ENCODE peak calls at places on chromosomes 13 and 19, in five cellular contexts. T is uterus; F is tibial artery; B is CD4-positive, alpha-beta memory T cell; O is cardiac muscle cell. N is an unnamed sample.

GRCh38 chr19:41944336-41944735 is 14.8 kb downstream of the RABAC1 start:
- DNase-seq in T (no peak), B (no peak), F (no peak), O (no peak), N (no peak)

GRCh38 chr19:35350591-35350990 is 2.9 kb downstream of the FFAR1 start:
- DNase-seq in T (no peak), O (no peak), F (peak), B (no peak), N (no peak)

GRCh38 chr19:2173388-2173787 is 9.7 kb downstream of the DOT1L start:
- DNase-seq in O (no peak), B (no peak), T (no peak), F (no peak), N (no peak)

GRCh38 chr13:75480691-75481175 is 1.2 kb downstream of the TBC1D4 start:
- DNase-seq in T (peak), O (peak), F (peak), B (peak), N (no peak)

GRCh38 chr13:78608705-78609463 is 5.5 kb upstream of the POU4F1 start:
- DNase-seq in F (no peak), O (no peak), B (no peak), T (no peak), N (no peak)

GRCh38 chr13:48892311-48892710 is 83.4 kb upstream of the FNDC3A start:
- DNase-seq in O (peak), T (no peak), F (no peak), B (no peak), N (no peak)

GRCh38 chr19:52889076-52889475 is 8.4 kb downstream of the ZNF320 start:
- DNase-seq in B (no peak), F (no peak), O (no peak), T (no peak), N (no peak)

GRCh38 chr19:3805859-3806258 is 19.7 kb upstream of the MATK start:
- DNase-seq in O (no peak), T (no peak), B (no peak), F (no peak), N (no peak)

GRCh38 chr13:31870511-31870910 is 131.2 kb downstream of the RXFP2 start:
- DNase-seq in B (no peak), F (no peak), O (no peak), T (no peak), N (no peak)

GRCh38 chr19:6239401-6239844 is 40.4 kb downstream of the MLLT1 start:
- DNase-seq in O (peak), B (no peak), T (no peak), F (no peak), N (no peak)

GRCh38 chr19:8806661-8807060 is 25.4 kb downstream of the ZNF558 start:
- DNase-seq in T (no peak), O (no peak), B (no peak), F (no peak), N (no peak)

GRCh38 chr13:73397486-73398020 is 338.7 kb downstream of the KLF5 start:
- DNase-seq in B (no peak), O (no peak), T (no peak), F (no peak), N (no peak)

GRCh38 chr13:94431569-94431968 is 47.9 kb downstream of the DCT start:
- DNase-seq in O (peak), B (no peak), F (no peak), T (no peak), N (no peak)

GRCh38 chr19:38213911-38214625 is 10.0 kb downstream of the DPF1 start:
- DNase-seq in F (no peak), T (no peak), B (peak), O (peak), N (no peak)

GRCh38 chr19:50512112-50512998 is 1.4 kb downstream of the ASPDH start:
- DNase-seq in F (peak), T (no peak), O (no peak), B (no peak), N (no peak)

GRCh38 chr13:31742102-31742695 is 2.9 kb downstream of the RXFP2 start:
- DNase-seq in B (peak), T (peak), F (peak), O (peak), N (peak)

GRCh38 chr13:25923217-25924085 is 128.4 kb downstream of the SHISA2 start:
- DNase-seq in O (peak), F (no peak), B (no peak), T (no peak), N (no peak)

GRCh38 chr19:2982983-2983350 is 5.6 kb downstream of the TLE6 start:
- DNase-seq in T (peak), O (peak), F (peak), B (no peak), N (peak)

GRCh38 chr19:40433391-40434216 is 7.8 kb upstream of the SERTAD1 start:
- DNase-seq in B (peak), O (peak), F (peak), T (peak), N (peak)

GRCh38 chr19:41699968-41700323 is 8.5 kb upstream of the CEACAM5 start:
- DNase-seq in T (no peak), F (no peak), O (no peak), B (no peak), N (no peak)

GRCh38 chr13:39317284-39317683 is 279.0 kb downstream of the NHLRC3 start:
- DNase-seq in O (peak), B (no peak), F (no peak), T (peak), N (no peak)

GRCh38 chr19:43541920-43542650 is 9.1 kb downstream of the ZNF575 start:
- DNase-seq in F (no peak), T (no peak), B (no peak), O (no peak), N (no peak)

GRCh38 chr13:50575138-50575537 is 268.4 kb downstream of the DLEU7 start:
- DNase-seq in T (no peak), O (no peak), F (no peak), B (no peak), N (no peak)

GRCh38 chr13:97422118-97423054 is 11.6 kb upstream of the RAP2A start:
- DNase-seq in T (no peak), B (no peak), O (no peak), F (no peak), N (no peak)

GRCh38 chr13:33144358-33144784 is 128.1 kb downstream of the KL start:
- DNase-seq in T (no peak), F (no peak), B (no peak), O (no peak), N (no peak)

GRCh38 chr13:90686438-90686837 is 661.0 kb upstream of the MIR17HG start:
- DNase-seq in T (no peak), O (peak), B (no peak), F (no peak), N (no peak)

GRCh38 chr13:26249551-26249950 is 4.4 kb upstream of the CDK8 start:
- DNase-seq in O (no peak), T (no peak), F (no peak), B (no peak), N (no peak)

GRCh38 chr13:77443511-77443910 is 92.0 kb upstream of the SCEL start:
- DNase-seq in O (no peak), F (no peak), T (no peak), B (no peak), N (no peak)

GRCh38 chr13:78102121-78102677 is 183.6 kb upstream of the EDNRB start:
- DNase-seq in T (peak), F (peak), B (no peak), O (peak), N (no peak)

GRCh38 chr13:45119469-45119989 is 781 bp upstream of the GTF2F2 start:
- DNase-seq in F (no peak), B (peak), O (peak), T (no peak), N (no peak)

GRCh38 chr13:36188446-36188845 is 25.9 kb downstream of the SOHLH2 start:
- DNase-seq in F (no peak), B (no peak), O (no peak), T (no peak), N (no peak)

GRCh38 chr19:845707-846481 is 5.1 kb downstream of the PRTN3 start:
- DNase-seq in O (no peak), B (no peak), F (no peak), T (no peak), N (no peak)

GRCh38 chr19:843180-843835 is 2.5 kb downstream of the PRTN3 start:
- DNase-seq in T (no peak), O (no peak), B (no peak), F (no peak), N (no peak)

GRCh38 chr19:843836-844299 is 3.1 kb downstream of the PRTN3 start:
- DNase-seq in O (no peak), T (no peak), B (no peak), F (no peak), N (no peak)

GRCh38 chr19:840519-841206 is at the start of gene PRTN3:
- DNase-seq in F (no peak), O (no peak), T (no peak), B (no peak), N (no peak)

DNA sequence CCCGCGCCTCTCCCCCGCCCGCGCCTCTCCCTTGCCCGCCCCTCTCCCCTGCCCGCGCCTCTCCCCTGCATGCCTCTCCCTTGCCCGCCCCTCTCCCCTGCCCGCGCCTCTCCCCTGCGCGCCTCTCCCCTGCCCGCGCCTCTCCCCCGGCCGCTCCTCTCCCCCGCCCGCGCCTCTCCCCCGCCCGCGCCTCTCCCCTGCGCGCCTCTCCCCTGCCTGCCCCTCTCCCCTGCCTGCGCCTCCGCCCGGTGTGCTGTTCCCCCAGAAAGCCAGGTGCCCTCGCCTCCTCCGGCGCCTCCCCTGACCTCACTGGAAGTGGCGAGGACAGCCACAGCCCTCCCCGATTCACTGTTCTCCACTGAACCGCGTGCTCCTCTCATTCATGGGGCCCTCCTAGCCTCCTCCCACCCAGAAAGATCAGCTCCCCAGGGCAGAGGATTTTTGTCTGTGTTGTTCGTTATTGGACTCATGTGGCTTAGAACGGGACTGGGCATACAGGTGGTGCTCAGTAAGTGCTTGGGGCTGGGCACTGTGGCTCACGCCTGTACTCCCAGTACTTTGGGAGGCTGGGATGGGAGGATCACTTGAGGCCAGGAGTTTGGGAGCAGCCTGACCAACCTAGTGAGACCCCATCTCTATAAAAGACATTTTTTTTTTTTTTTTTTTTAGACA is 3.6 kb downstream of the PRTN3 start:
- DNase-seq in O (no peak), T (no peak), F (no peak), B (no peak), N (no peak)
- H3K27ac ChIP-seq in O (no peak), T (no peak), F (no peak), B (no peak), N (no peak)

DNA sequence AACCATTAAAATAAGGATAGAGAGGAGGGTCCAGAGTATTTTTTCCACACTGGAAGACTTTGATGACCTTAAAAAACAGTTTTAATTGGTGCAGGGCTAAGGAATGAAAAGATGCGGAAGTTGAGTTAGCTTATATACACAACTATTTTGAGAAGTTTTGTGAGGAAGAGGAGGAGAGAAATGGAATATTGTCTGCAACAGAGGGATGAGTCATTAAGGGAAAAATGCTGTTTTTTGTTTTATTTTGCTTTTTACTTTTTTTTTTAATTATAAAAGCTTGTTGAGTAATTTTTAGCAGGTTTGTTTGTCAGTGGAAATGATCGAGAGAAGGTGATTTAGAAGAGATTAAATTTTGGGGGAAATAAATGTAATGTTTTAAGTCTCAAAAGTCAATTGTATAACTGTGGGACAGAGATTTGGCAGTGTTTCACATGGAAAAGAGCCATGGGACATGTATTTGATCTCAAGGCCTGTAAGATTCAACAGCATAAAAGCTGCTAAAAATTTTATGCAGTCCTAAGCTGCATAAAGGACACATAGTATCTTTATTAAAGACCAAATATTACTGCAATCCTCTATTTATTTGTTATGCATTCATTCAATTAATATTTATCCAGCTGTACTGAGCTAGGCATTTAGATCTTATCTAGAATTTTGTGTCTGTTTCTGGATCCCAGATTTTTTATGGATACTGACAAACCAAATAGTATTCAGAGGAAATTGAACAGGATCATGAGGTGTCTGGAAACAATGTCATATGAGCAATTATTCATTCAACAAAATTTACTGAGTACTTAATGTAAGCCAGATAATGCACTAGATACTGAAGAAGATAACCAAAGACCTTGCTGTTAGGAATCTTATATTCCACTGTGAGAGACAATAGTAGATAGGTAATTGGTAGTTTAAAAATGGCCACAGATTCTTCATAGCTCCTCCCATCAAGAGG is 72.7 kb downstream of the DNAJC15 start:
- DNase-seq in F (no peak), O (peak), B (no peak), T (no peak), N (no peak)
- H3K27ac ChIP-seq in F (no peak), O (no peak), B (no peak), T (no peak), N (no peak)

GRCh38 chr13:20311022-20311421 is 78.9 kb upstream of the GJB6 start:
- DNase-seq in T (no peak), B (no peak), F (no peak), O (no peak), N (no peak)

GRCh38 chr13:20313896-20314295 is 81.8 kb upstream of the GJB6 start:
- DNase-seq in O (no peak), T (no peak), F (no peak), B (no peak), N (no peak)

DNA sequence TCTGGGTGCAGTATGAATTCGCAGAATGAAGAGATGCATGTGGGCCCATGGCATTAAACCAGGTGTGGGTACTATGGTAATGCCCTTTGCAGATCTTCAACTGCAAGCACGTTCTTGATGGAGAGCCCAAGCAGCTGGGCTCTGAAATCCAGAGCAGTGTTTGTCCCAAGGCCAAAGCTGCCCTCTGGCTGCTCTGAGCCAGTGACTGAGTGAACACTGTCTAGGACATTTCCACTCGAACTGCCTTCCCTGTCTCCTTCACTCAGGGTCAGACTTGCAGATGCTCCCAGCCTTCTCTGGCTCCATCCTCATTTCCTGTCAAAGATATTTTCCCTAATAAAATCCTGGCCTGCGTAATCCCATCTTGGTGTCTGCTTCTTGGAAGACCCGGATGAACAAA is 80.2 kb upstream of the GJB6 start:
- DNase-seq in O (no peak), F (no peak), T (no peak), B (no peak), N (no peak)
- H3K27ac ChIP-seq in O (no peak), F (no peak), T (no peak), B (no peak), N (no peak)

GRCh38 chr13:22141636-22142035 is 470.8 kb downstream of the FGF9 start:
- DNase-seq in T (no peak), O (no peak), F (no peak), B (no peak), N (no peak)
- H3K27ac ChIP-seq in T (no peak), O (no peak), F (no peak), B (no peak), N (no peak)

DNA sequence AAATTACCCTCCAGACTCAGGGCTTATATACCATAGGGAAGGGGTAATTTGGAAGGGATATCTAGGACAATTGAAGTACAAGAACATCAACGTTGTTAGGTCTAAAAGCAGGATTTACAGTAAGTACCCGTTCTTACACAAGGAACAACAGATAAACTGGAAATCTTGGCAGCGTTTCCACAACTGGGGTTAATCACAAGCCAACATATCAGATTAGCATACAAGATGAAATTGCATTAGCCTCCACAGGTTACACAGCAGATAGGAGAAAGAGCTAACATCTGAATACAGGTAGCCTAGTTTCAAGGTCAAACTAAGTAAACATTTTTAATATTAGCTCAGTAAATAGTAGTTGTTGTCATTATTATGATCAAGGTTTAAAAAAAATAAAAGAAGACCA is 1214.0 kb upstream of the PCDH20 start:
- DNase-seq in B (no peak), O (no peak), F (no peak), T (no peak), N (no peak)
- H3K27ac ChIP-seq in B (no peak), O (no peak), F (no peak), T (no peak), N (no peak)

GRCh38 chr19:45876411-45877197 is 9.3 kb downstream of the IRF2BP1 start:
- DNase-seq in O (peak), T (no peak), B (no peak), F (no peak), N (no peak)

GRCh38 chr19:45873219-45873772 is 9.2 kb downstream of the FOXA3 start:
- DNase-seq in F (no peak), T (no peak), O (no peak), B (no peak), N (no peak)

GRCh38 chr19:45878043-45878794 is 7.7 kb downstream of the IRF2BP1 start:
- DNase-seq in B (no peak), O (no peak), F (no peak), T (no peak), N (no peak)

GRCh38 chr19:45874620-45874966 is 10.5 kb downstream of the FOXA3 start:
- DNase-seq in B (no peak), F (no peak), T (no peak), O (no peak), N (no peak)

DNA sequence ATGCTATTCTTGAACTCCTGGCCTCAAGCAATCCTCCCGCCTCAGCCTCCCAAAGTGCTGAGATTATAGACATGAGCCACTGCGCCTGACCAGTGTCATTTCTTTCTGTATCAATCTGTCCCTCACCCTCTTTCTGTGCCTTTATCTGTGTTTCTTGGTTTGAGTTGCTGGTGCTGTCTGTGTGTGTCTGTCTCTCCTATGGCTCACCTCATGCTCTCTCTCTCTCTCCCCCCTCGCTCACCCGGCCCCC is 9.9 kb downstream of the IRF2BP1 start:
- DNase-seq in O (peak), F (no peak), T (no peak), B (no peak), N (no peak)
- H3K27ac ChIP-seq in O (no peak), F (no peak), T (no peak), B (no peak), N (no peak)

GRCh38 chr13:113001251-113002140 is 32.5 kb downstream of the MCF2L start:
- DNase-seq in F (no peak), B (no peak), O (peak), T (no peak), N (no peak)
- H3K27ac ChIP-seq in F (no peak), B (no peak), O (peak), T (no peak), N (peak)